ENCODE peak calls at places on chromosomes 6 and 20, in five cellular contexts. One of them, this sample, is unnamed.

GRCh38 chr6:158572653-158573541 is 13.0 kb downstream of the TMEM181 start:
- DNase-seq in ELF-1: no peak
- DNase-seq in right cardiac atrium: no peak
- DNase-seq in AG09309: no peak
- DNase-seq in RWPE1: no peak
- DNase-seq in this sample: no peak

GRCh38 chr20:31806564-31807355 is 12.4 kb upstream of the MYLK2 start:
- DNase-seq in ELF-1: no peak
- DNase-seq in right cardiac atrium: no peak
- DNase-seq in AG09309: no peak
- DNase-seq in RWPE1: no peak
- DNase-seq in this sample: peak

GRCh38 chr6:140697585-140697984 is 1323.1 kb upstream of the CITED2 start:
- DNase-seq in ELF-1: no peak
- DNase-seq in right cardiac atrium: no peak
- DNase-seq in AG09309: no peak
- DNase-seq in RWPE1: no peak
- DNase-seq in this sample: no peak

GRCh38 chr20:3801299-3801698 is 5.2 kb downstream of the CDC25B start:
- DNase-seq in ELF-1: no peak
- DNase-seq in right cardiac atrium: no peak
- DNase-seq in AG09309: no peak
- DNase-seq in RWPE1: no peak
- DNase-seq in this sample: no peak

GRCh38 chr6:170205126-170205525 is 85.8 kb downstream of the DLL1 start:
- DNase-seq in ELF-1: no peak
- DNase-seq in right cardiac atrium: no peak
- DNase-seq in AG09309: no peak
- DNase-seq in RWPE1: no peak
- DNase-seq in this sample: no peak

GRCh38 chr20:61387961-61388360 is 135.9 kb downstream of the CDH4 start:
- DNase-seq in ELF-1: no peak
- DNase-seq in right cardiac atrium: no peak
- DNase-seq in AG09309: no peak
- DNase-seq in RWPE1: no peak
- DNase-seq in this sample: no peak

GRCh38 chr20:10225439-10226080 is 6.9 kb downstream of the SNAP25 start:
- DNase-seq in ELF-1: peak
- DNase-seq in right cardiac atrium: no peak
- DNase-seq in AG09309: no peak
- DNase-seq in RWPE1: no peak
- DNase-seq in this sample: no peak

GRCh38 chr20:38190936-38191371 is 25.9 kb upstream of the TGM2 start:
- DNase-seq in ELF-1: peak
- DNase-seq in right cardiac atrium: peak
- DNase-seq in AG09309: no peak
- DNase-seq in RWPE1: no peak
- DNase-seq in this sample: no peak

GRCh38 chr6:126380072-126380583 is 40.2 kb downstream of the CENPW start:
- DNase-seq in ELF-1: no peak
- DNase-seq in right cardiac atrium: no peak
- DNase-seq in AG09309: no peak
- DNase-seq in RWPE1: no peak
- DNase-seq in this sample: no peak

GRCh38 chr20:21389368-21389767 is 8.0 kb downstream of the NKX2-4 start:
- DNase-seq in ELF-1: no peak
- DNase-seq in right cardiac atrium: no peak
- DNase-seq in AG09309: peak
- DNase-seq in RWPE1: no peak
- DNase-seq in this sample: no peak

GRCh38 chr20:24519476-24519875 is 50.0 kb downstream of the SYNDIG1 start:
- DNase-seq in ELF-1: no peak
- DNase-seq in right cardiac atrium: no peak
- DNase-seq in AG09309: no peak
- DNase-seq in RWPE1: no peak
- DNase-seq in this sample: no peak

GRCh38 chr6:155448823-155449789 is 6.5 kb downstream of the NOX3 start:
- DNase-seq in ELF-1: peak
- DNase-seq in right cardiac atrium: no peak
- DNase-seq in AG09309: no peak
- DNase-seq in RWPE1: no peak
- DNase-seq in this sample: no peak

GRCh38 chr20:8547035-8547649 is 415.1 kb downstream of the PLCB1 start:
- DNase-seq in ELF-1: no peak
- DNase-seq in right cardiac atrium: no peak
- DNase-seq in AG09309: no peak
- DNase-seq in RWPE1: no peak
- DNase-seq in this sample: no peak

GRCh38 chr20:38021373-38021772 is 11.9 kb downstream of the TTI1 start:
- DNase-seq in ELF-1: no peak
- DNase-seq in right cardiac atrium: no peak
- DNase-seq in AG09309: no peak
- DNase-seq in RWPE1: no peak
- DNase-seq in this sample: no peak

GRCh38 chr20:45685896-45686295 is 15.9 kb upstream of the WFDC11 start:
- DNase-seq in ELF-1: peak
- DNase-seq in right cardiac atrium: no peak
- DNase-seq in AG09309: no peak
- DNase-seq in RWPE1: peak
- DNase-seq in this sample: no peak

GRCh38 chr20:59825944-59826759 is 107.3 kb downstream of the SYCP2 start:
- DNase-seq in ELF-1: no peak
- DNase-seq in right cardiac atrium: peak
- DNase-seq in AG09309: no peak
- DNase-seq in RWPE1: peak
- DNase-seq in this sample: no peak

GRCh38 chr20:53815509-53815908 is 221.9 kb upstream of the ZNF217 start:
- DNase-seq in ELF-1: no peak
- DNase-seq in right cardiac atrium: no peak
- DNase-seq in AG09309: no peak
- DNase-seq in RWPE1: no peak
- DNase-seq in this sample: no peak

GRCh38 chr20:22248052-22248667 is 336.2 kb downstream of the FOXA2 start:
- DNase-seq in ELF-1: peak
- DNase-seq in right cardiac atrium: no peak
- DNase-seq in AG09309: no peak
- DNase-seq in RWPE1: peak
- DNase-seq in this sample: no peak

GRCh38 chr6:128882991-128883571 is at the start of gene LAMA2:
- DNase-seq in ELF-1: peak
- DNase-seq in right cardiac atrium: peak
- DNase-seq in AG09309: peak
- DNase-seq in RWPE1: no peak
- DNase-seq in this sample: peak